ENCODE peak calls at places on chromosomes 5 and 9, in eight cellular contexts. Z is neural progenitor cell; E is DND-41; X is CD8-positive, alpha-beta T cell; G is brain microvascular endothelial cell; A is tibial artery; F is ovary; U is upper lobe of left lung. B is an unnamed sample.

GRCh38 chr5:163571755-163572154 is 66.3 kb downstream of the MAT2B start:
- DNase-seq in Z (no peak), E (no peak), X (no peak), G (peak), A (no peak), F (no peak), U (no peak), B (no peak)

GRCh38 chr9:132401791-132402190 is 4.8 kb downstream of the TTF1 start:
- DNase-seq in Z (no peak), E (no peak), X (no peak), G (no peak), A (no peak), F (no peak), U (no peak), B (peak)

GRCh38 chr5:179324760-179325295 is 20.4 kb downstream of the ADAMTS2 start:
- DNase-seq in Z (no peak), E (no peak), X (no peak), G (no peak), A (peak), F (peak), U (no peak), B (no peak)

GRCh38 chr5:140292212-140293040 is 10.5 kb downstream of the PFDN1 start:
- DNase-seq in Z (no peak), E (no peak), X (no peak), G (no peak), A (no peak), F (no peak), U (no peak), B (no peak)

GRCh38 chr9:14057347-14058077 is 256.4 kb downstream of the NFIB start:
- DNase-seq in Z (no peak), E (no peak), X (no peak), G (no peak), A (no peak), F (no peak), U (no peak), B (peak)

GRCh38 chr5:125228358-125228757 is 481.9 kb upstream of the ZNF608 start:
- DNase-seq in Z (no peak), E (no peak), X (no peak), G (no peak), A (no peak), F (no peak), U (no peak), B (no peak)

GRCh38 chr9:124218438-124219289 is 39.1 kb upstream of the NEK6 start:
- DNase-seq in Z (no peak), E (no peak), X (no peak), G (peak), A (peak), F (no peak), U (peak), B (no peak)

GRCh38 chr9:110875275-110875674 is 163.0 kb downstream of the LPAR1 start:
- DNase-seq in Z (peak), E (no peak), X (no peak), G (no peak), A (peak), F (no peak), U (no peak), B (peak)

GRCh38 chr9:131597246-131597645 is 51.9 kb downstream of the PRRT1B start:
- DNase-seq in Z (no peak), E (no peak), X (no peak), G (no peak), A (no peak), F (no peak), U (no peak), B (no peak)

GRCh38 chr9:128020692-128021091 is 39.9 kb upstream of the EEIG1 start:
- DNase-seq in Z (no peak), E (no peak), X (no peak), G (no peak), A (no peak), F (no peak), U (no peak), B (peak)

GRCh38 chr5:149399775-149400174 is 20.7 kb upstream of the IL17B start:
- DNase-seq in Z (peak), E (no peak), X (no peak), G (no peak), A (peak), F (peak), U (no peak), B (peak)

GRCh38 chr5:1130218-1130946 is 18.5 kb upstream of the SLC12A7 start:
- DNase-seq in Z (no peak), E (no peak), X (no peak), G (no peak), A (no peak), F (no peak), U (peak), B (no peak)

GRCh38 chr5:144886668-144887067 is 716.0 kb downstream of the KCTD16 start:
- DNase-seq in Z (no peak), E (no peak), X (no peak), G (no peak), A (no peak), F (no peak), U (no peak), B (no peak)

GRCh38 chr5:35709688-35710087 is 92.0 kb downstream of the SPEF2 start:
- DNase-seq in Z (no peak), E (no peak), X (no peak), G (no peak), A (no peak), F (no peak), U (no peak), B (no peak)

GRCh38 chr5:139473565-139473964 is 2.8 kb downstream of the SMIM33 start:
- DNase-seq in Z (no peak), E (no peak), X (no peak), G (no peak), A (no peak), F (no peak), U (no peak), B (no peak)

GRCh38 chr9:129356871-129357772 is 179.1 kb upstream of the IER5L start:
- DNase-seq in Z (no peak), E (no peak), X (no peak), G (no peak), A (no peak), F (no peak), U (no peak), B (no peak)

GRCh38 chr9:133428579-133429215 is 6.5 kb downstream of the ADAMTS13 start:
- DNase-seq in Z (peak), E (no peak), X (no peak), G (no peak), A (no peak), F (no peak), U (peak), B (peak)

GRCh38 chr5:71569748-71570509 is 17.2 kb upstream of the MCCC2 start:
- DNase-seq in Z (no peak), E (no peak), X (no peak), G (no peak), A (no peak), F (no peak), U (no peak), B (no peak)

GRCh38 chr5:87752362-87752761 is 339.6 kb upstream of the CCNH start:
- DNase-seq in Z (no peak), E (no peak), X (no peak), G (no peak), A (no peak), F (no peak), U (no peak), B (no peak)

GRCh38 chr9:34334916-34335315 is 5.5 kb downstream of the NUDT2 start:
- DNase-seq in Z (no peak), E (no peak), X (no peak), G (no peak), A (no peak), F (no peak), U (no peak), B (peak)

GRCh38 chr9:95025213-95026170 is 292.0 kb downstream of the FANCC start:
- DNase-seq in Z (peak), E (no peak), X (no peak), G (peak), A (peak), F (peak), U (peak), B (peak)

GRCh38 chr9:120868676-120869359 is 8.2 kb downstream of the PHF19 start:
- DNase-seq in Z (peak), E (no peak), X (peak), G (peak), A (peak), F (peak), U (peak), B (peak)

GRCh38 chr5:158152151-158152550 is 293.2 kb upstream of the CLINT1 start:
- DNase-seq in Z (no peak), E (no peak), X (no peak), G (no peak), A (no peak), F (no peak), U (no peak), B (no peak)

GRCh38 chr5:170611446-170612088 is 107.7 kb downstream of the KCNIP1 start:
- DNase-seq in Z (no peak), E (no peak), X (no peak), G (peak), A (no peak), F (no peak), U (no peak), B (no peak)

GRCh38 chr9:135858491-135859185 is 48.7 kb downstream of the CAMSAP1 start:
- DNase-seq in Z (no peak), E (no peak), X (no peak), G (no peak), A (no peak), F (no peak), U (no peak), B (no peak)

GRCh38 chr9:89593776-89594427 is 10.9 kb upstream of the GADD45G start:
- DNase-seq in Z (peak), E (peak), X (peak), G (peak), A (no peak), F (no peak), U (no peak), B (peak)

GRCh38 chr5:168807261-168807660 is 228.1 kb upstream of the PANK3 start:
- DNase-seq in Z (no peak), E (no peak), X (no peak), G (no peak), A (no peak), F (no peak), U (no peak), B (no peak)

GRCh38 chr5:168224110-168224509 is 67.3 kb upstream of the WWC1 start:
- DNase-seq in Z (no peak), E (no peak), X (no peak), G (no peak), A (no peak), F (no peak), U (peak), B (no peak)

GRCh38 chr5:71651554-71651953 is 64.4 kb downstream of the MCCC2 start:
- DNase-seq in Z (no peak), E (no peak), X (no peak), G (no peak), A (no peak), F (no peak), U (no peak), B (no peak)

GRCh38 chr5:133460172-133460758 is 152.1 kb downstream of the FSTL4 start:
- DNase-seq in Z (peak), E (peak), X (no peak), G (no peak), A (no peak), F (no peak), U (no peak), B (peak)

GRCh38 chr5:166324372-166324771 is 1967.1 kb upstream of the WWC1 start:
- DNase-seq in Z (peak), E (no peak), X (no peak), G (no peak), A (no peak), F (no peak), U (no peak), B (peak)

GRCh38 chr5:172632346-172633092 is 8.5 kb upstream of the NEURL1B start:
- DNase-seq in Z (no peak), E (no peak), X (no peak), G (no peak), A (peak), F (no peak), U (no peak), B (no peak)

GRCh38 chr5:180801596-180802324 is 846 bp downstream of the MGAT1 start:
- DNase-seq in Z (no peak), E (no peak), X (no peak), G (no peak), A (no peak), F (no peak), U (no peak), B (no peak)

GRCh38 chr5:145960166-145960565 is 23.8 kb downstream of the SH3RF2 start:
- DNase-seq in Z (no peak), E (no peak), X (no peak), G (no peak), A (no peak), F (no peak), U (no peak), B (no peak)

GRCh38 chr9:105114318-105114717 is 130.1 kb upstream of the SLC44A1 start:
- DNase-seq in Z (no peak), E (peak), X (peak), G (no peak), A (no peak), F (no peak), U (no peak), B (no peak)

GRCh38 chr9:6689893-6690634 is 44.5 kb upstream of the GLDC start:
- DNase-seq in Z (no peak), E (no peak), X (no peak), G (no peak), A (no peak), F (no peak), U (no peak), B (no peak)

GRCh38 chr9:6681147-6681956 is 35.8 kb upstream of the GLDC start:
- DNase-seq in Z (peak), E (peak), X (peak), G (peak), A (peak), F (peak), U (peak), B (peak)

GRCh38 chr9:6687180-6687579 is 41.7 kb upstream of the GLDC start:
- DNase-seq in Z (no peak), E (no peak), X (no peak), G (no peak), A (no peak), F (no peak), U (no peak), B (no peak)

GRCh38 chr9:6681957-6682501 is 36.5 kb upstream of the GLDC start:
- DNase-seq in Z (peak), E (no peak), X (no peak), G (no peak), A (no peak), F (peak), U (no peak), B (no peak)

GRCh38 chr9:6686396-6686795 is 40.9 kb upstream of the GLDC start:
- DNase-seq in Z (no peak), E (no peak), X (no peak), G (no peak), A (no peak), F (no peak), U (no peak), B (peak)
- H3K27ac ChIP-seq in Z (no peak), E (no peak), X (no peak), G (no peak), A (peak), F (no peak), U (no peak), B (no peak)

GRCh38 chr5:36915653-36916052 is 39.1 kb downstream of the NIPBL start:
- DNase-seq in Z (no peak), E (no peak), X (no peak), G (no peak), A (no peak), F (no peak), U (no peak), B (no peak)
- H3K27ac ChIP-seq in Z (no peak), E (no peak), X (no peak), G (no peak), A (no peak), F (no peak), U (no peak), B (no peak)

GRCh38 chr5:80653497-80653896 is 955 bp upstream of the MSH3 start:
- DNase-seq in Z (no peak), E (no peak), X (no peak), G (no peak), A (no peak), F (no peak), U (no peak), B (no peak)
- H3K27ac ChIP-seq in Z (no peak), E (peak), X (no peak), G (no peak), A (no peak), F (no peak), U (no peak), B (no peak)

GRCh38 chr9:68705636-68706578 is 867 bp downstream of the PIP5K1B start:
- DNase-seq in Z (peak), E (no peak), X (no peak), G (no peak), A (peak), F (no peak), U (peak), B (peak)
- H3K27ac ChIP-seq in Z (no peak), E (no peak), X (no peak), G (no peak), A (peak), F (no peak), U (peak), B (no peak)

DNA sequence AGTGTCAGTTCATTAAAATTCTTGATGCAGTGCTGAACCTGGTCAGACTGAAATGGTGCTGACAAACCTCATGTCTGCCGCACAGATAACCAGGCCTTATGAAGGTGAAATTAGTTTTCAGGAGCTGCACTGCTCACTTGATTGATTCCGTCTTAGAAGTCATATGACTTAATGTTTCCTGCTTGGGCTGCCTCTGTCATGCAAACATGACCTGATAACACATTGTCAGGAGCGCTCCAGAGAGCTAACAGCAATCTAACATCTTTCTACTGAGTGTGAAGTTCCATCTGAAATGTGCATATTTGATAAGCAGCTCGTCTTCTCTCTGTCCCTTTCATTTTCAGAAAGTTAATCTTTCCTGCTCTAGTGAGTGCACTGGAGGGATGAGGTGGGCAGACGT is 592.2 kb downstream of the TLE1 start:
- DNase-seq in Z (no peak), E (no peak), X (no peak), G (no peak), A (no peak), F (no peak), U (no peak), B (peak)
- H3K27ac ChIP-seq in Z (no peak), E (no peak), X (no peak), G (no peak), A (no peak), F (no peak), U (no peak), B (no peak)

GRCh38 chr5:52779213-52779612 is 8.5 kb upstream of the ITGA1 start:
- DNase-seq in Z (no peak), E (no peak), X (no peak), G (no peak), A (no peak), F (no peak), U (no peak), B (no peak)

GRCh38 chr5:52784741-52785140 is 3.0 kb upstream of the ITGA1 start:
- DNase-seq in Z (no peak), E (no peak), X (no peak), G (no peak), A (no peak), F (no peak), U (no peak), B (no peak)

GRCh38 chr5:52786937-52787599 is 648 bp upstream of the ITGA1 start:
- DNase-seq in Z (no peak), E (no peak), X (peak), G (no peak), A (peak), F (no peak), U (no peak), B (peak)

GRCh38 chr5:52786391-52786790 is 1.3 kb upstream of the ITGA1 start:
- DNase-seq in Z (no peak), E (no peak), X (no peak), G (no peak), A (no peak), F (no peak), U (no peak), B (no peak)

GRCh38 chr5:52783226-52783959 is 4.3 kb upstream of the ITGA1 start:
- DNase-seq in Z (no peak), E (no peak), X (no peak), G (no peak), A (peak), F (no peak), U (no peak), B (no peak)
- H3K27ac ChIP-seq in Z (no peak), E (no peak), X (no peak), G (no peak), A (peak), F (no peak), U (no peak), B (no peak)

DNA sequence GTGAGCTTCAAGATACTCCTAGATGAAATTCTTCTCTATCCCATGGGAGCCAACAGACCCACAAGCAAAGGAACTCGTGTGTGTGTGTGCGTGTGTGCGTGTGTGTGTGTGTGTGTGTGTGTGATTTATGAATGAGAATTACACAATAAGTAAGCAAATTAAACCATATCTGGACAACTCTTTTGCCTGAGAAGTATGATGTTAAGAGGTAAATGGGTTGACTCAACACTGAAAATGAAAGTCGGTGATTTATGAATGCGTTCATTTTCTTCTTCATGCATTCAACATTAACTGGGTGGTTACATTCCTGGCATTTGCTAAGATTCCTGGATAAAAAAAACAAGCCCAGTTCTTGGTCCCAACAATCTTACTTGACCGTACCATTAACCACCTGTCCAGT is 171.3 kb upstream of the ZNF462 start:
- DNase-seq in Z (no peak), E (no peak), X (no peak), G (no peak), A (no peak), F (no peak), U (no peak), B (no peak)
- H3K27ac ChIP-seq in Z (no peak), E (no peak), X (no peak), G (no peak), A (no peak), F (no peak), U (no peak), B (no peak)

DNA sequence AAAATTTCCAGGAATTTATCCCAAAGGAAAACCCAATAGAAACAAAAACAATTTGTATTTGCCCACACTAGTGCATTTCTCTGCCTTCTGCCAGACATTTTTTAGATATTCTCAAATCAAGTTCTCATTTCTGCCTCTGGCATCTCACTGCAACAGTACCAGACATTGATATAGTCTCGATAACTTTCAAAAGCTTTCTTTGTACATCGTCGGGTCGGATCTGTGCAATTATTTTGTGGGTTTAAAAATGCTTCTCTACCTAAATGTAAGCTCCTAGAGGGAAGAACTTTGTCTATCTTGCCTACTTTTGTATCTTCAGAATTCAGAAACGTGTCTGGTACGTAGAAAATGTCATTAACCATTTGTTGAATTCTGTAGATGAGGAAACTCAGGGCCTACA is 125.5 kb upstream of the LIFR start:
- DNase-seq in Z (no peak), E (no peak), X (no peak), G (no peak), A (no peak), F (no peak), U (no peak), B (no peak)
- H3K27ac ChIP-seq in Z (no peak), E (no peak), X (no peak), G (no peak), A (peak), F (no peak), U (no peak), B (no peak)

DNA sequence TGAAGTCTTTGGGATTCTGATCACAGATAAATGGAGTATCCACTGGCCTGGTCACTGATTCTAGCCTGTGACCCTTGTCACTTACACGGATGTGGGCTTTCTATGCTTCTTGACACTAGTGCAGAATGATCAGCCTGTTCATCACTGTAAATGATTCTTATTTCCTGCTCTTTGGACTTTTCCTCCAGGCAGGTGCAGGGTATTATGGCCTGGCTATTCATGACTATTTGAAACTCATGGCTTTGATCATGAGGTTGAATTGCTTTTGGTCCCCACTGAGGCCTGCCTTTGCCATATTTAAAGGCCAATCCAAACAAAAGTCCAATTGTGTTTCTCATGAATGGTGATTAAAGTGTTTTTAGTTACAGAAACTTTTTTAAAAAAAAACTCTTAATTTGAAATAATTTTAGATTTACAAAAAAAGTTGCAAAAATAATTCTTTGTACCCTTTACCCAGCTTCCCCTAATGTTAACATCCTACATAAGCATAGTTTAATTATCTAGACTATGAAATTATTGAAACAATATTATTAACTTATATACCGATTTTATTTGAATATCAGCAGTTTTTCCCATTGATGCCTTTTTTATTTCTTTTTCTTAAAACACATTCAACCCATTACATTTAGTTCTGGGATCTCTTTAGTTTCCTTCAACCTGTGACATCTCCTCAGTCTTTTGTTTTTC is 68.1 kb downstream of the GALNT10 start:
- DNase-seq in Z (no peak), E (no peak), X (no peak), G (no peak), A (no peak), F (no peak), U (no peak), B (no peak)
- H3K27ac ChIP-seq in Z (no peak), E (no peak), X (no peak), G (no peak), A (no peak), F (no peak), U (no peak), B (no peak)